ENCODE peak calls at places on chromosomes 1 and 21, in five cellular contexts. J is PC-3, M is right cardiac atrium, B is upper lobe of left lung, G is pancreas. F is an unnamed sample.

GRCh38 chr1:168879906-168880734 is 151.1 kb upstream of the DPT start:
- ATAC-seq in J (peak; percentile 11), M (peak; percentile 86), B (peak; percentile 37), G (peak; percentile 57), F (peak; percentile 89)

GRCh38 chr1:66276229-66276628 is 257.7 kb upstream of the SGIP1 start:
- ATAC-seq in J (no peak), M (no peak), B (no peak), G (peak; percentile 12), F (no peak)

GRCh38 chr1:154469844-154470417 is 32.1 kb upstream of the TDRD10 start:
- ATAC-seq in J (no peak), M (no peak), B (peak; percentile 76), G (peak; percentile 32), F (no peak)

GRCh38 chr1:18154431-18155194 is 47.0 kb downstream of the IGSF21 start:
- ATAC-seq in J (no peak), M (no peak), B (no peak), G (no peak), F (no peak)

GRCh38 chr1:228215663-228216116 is 7.8 kb downstream of the OBSCN start:
- ATAC-seq in J (no peak), M (no peak), B (no peak), G (no peak), F (no peak)

GRCh38 chr1:39214714-39214997 is 10.2 kb downstream of the MACF1 start:
- ATAC-seq in J (no peak), M (peak; percentile 32), B (peak; percentile 48), G (no peak), F (peak; percentile 33)

GRCh38 chr21:26845750-26846035 is 484 bp upstream of the ADAMTS1 start:
- ATAC-seq in J (peak; percentile 2), M (no peak), B (no peak), G (peak; percentile 1), F (peak; percentile 0)

GRCh38 chr1:28965271-28965870 is 51.0 kb downstream of the EPB41 start:
- ATAC-seq in J (no peak), M (no peak), B (no peak), G (no peak), F (no peak)

GRCh38 chr1:175863291-175864050 is 120.1 kb upstream of the TNR start:
- ATAC-seq in J (no peak), M (no peak), B (no peak), G (no peak), F (no peak)

GRCh38 chr1:187921426-187921825 is 1092.7 kb downstream of the PLA2G4A start:
- ATAC-seq in J (no peak), M (no peak), B (no peak), G (no peak), F (no peak)
- H3K27ac ChIP-seq in J (no peak overlapping the region), M (no peak overlapping the region), B (no peak overlapping the region), G (no peak overlapping the region), F (no peak overlapping the region)

GRCh38 chr21:35075546-35075945 is 26.4 kb upstream of the RUNX1 start:
- ATAC-seq in J (no peak), M (no peak), B (no peak), G (peak; percentile 32), F (no peak)

GRCh38 chr21:35071347-35071746 is 22.2 kb upstream of the RUNX1 start:
- ATAC-seq in J (peak; percentile 88), M (no peak), B (no peak), G (no peak), F (no peak)

GRCh38 chr21:35070436-35070835 is 21.3 kb upstream of the RUNX1 start:
- ATAC-seq in J (no peak), M (no peak), B (no peak), G (no peak), F (no peak)

GRCh38 chr21:35072557-35072956 is 23.5 kb upstream of the RUNX1 start:
- ATAC-seq in J (no peak), M (peak; percentile 29), B (no peak), G (no peak), F (no peak)

GRCh38 chr21:35072960-35073359 is 23.9 kb upstream of the RUNX1 start:
- ATAC-seq in J (no peak), M (peak; percentile 79), B (no peak), G (peak; percentile 63), F (peak; percentile 43)
- H3K27ac ChIP-seq in J (no peak overlapping the region), M (no peak overlapping the region), B (no peak overlapping the region), G (no peak overlapping the region), F (no peak overlapping the region)

DNA sequence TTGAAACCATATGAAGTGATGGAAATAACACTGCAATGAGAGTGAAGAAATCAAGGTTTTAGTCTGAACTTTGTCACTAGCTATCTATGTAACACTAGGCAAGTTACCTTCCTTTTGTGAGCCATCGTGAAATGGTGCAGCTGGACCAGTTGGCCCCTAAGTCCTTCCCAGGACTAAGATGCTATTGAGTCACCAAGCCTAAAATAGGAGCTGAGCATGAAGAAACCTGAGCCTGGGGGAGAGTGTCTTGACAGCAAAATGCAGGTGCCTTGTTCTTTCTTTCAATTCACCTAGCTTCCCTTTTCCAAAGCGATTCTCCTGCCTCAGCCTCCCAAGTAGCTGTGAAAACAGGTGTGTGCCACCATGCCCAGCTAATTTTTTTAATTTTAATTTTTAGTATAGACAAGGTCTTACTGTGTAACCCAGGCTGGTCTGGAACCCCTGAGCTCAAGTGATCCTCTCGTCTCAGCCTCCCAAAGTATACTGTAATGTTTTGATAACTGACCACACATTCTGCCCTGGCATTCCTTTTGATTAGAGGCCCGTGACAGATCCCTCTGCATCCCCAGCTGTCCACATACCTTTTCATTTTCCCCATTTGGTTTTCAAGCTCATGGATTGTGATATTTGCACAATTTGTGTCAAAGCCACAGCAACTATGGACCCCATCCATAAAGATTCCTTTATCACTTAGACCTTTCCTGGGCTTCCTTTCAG is 117.0 kb upstream of the ATP1A1 start:
- ATAC-seq in J (no peak), M (no peak), B (no peak), G (no peak), F (no peak)
- H3K27ac ChIP-seq in J (no peak overlapping the region), M (no peak overlapping the region), B (no peak overlapping the region), G (no peak overlapping the region), F (no peak overlapping the region)

GRCh38 chr21:46080171-46081021 is 17.5 kb upstream of the COL6A2 start:
- ATAC-seq in J (no peak), M (peak; percentile 51), B (no peak), G (no peak), F (peak; percentile 23)

GRCh38 chr21:46078984-46079356 is 18.9 kb upstream of the COL6A2 start:
- ATAC-seq in J (no peak), M (peak; percentile 40), B (no peak), G (no peak), F (peak; percentile 37)

GRCh38 chr21:46078322-46078981 is 19.5 kb upstream of the COL6A2 start:
- ATAC-seq in J (no peak), M (peak; percentile 51), B (no peak), G (no peak), F (peak; percentile 28)

GRCh38 chr21:46081022-46081861 is 16.7 kb upstream of the COL6A2 start:
- ATAC-seq in J (peak; percentile 67), M (no peak), B (no peak), G (no peak), F (no peak)

DNA sequence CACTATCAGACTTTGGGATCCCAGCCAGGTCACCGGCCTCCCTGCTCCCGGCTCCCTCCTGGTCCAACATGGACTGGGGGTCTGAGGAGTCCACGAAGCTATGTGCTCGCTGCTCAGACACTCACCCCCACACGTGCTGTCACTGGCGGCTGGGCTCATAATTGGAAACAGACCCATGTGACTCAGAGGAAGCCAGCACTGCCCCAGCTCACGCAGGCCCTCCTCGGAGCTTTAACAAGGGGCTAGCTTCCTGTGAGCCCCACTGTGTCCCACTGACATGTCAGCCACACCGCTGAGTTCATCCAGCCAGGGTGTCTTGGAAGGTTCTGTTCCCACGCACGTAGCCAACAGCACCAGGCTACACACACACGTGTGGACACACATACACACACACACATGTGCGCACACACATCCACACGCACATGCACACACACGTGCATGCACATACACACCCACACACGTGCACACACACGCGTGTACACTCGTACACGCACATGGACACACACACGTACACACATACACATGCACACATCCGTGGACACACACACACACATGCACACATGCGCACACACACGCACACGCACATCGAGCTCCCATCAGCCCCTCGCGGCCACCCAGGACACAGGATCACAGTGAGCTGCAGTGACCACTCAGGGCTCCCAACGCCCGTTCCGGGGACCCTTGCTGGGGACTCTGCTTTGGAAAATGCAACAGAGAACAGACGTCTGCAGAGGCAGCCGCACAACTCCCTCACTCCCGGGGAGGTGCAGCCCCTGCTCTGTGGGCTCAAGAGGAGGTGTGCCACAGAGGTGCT is 18.3 kb upstream of the COL6A2 start:
- ATAC-seq in J (peak; percentile 65), M (peak; percentile 53), B (peak; percentile 17), G (peak; percentile 43), F (peak; percentile 41)
- H3K27ac ChIP-seq in J (peak overlapping the region; percentile 81), M (no peak overlapping the region), B (no peak overlapping the region), G (no peak overlapping the region), F (no peak overlapping the region)

GRCh38 chr1:54273092-54273836 is 73.3 kb downstream of the MRPL37 start:
- ATAC-seq in J (no peak), M (peak; percentile 53), B (peak; percentile 28), G (peak; percentile 64), F (peak; percentile 74)

GRCh38 chr1:54274448-54274847 is 74.5 kb downstream of the MRPL37 start:
- ATAC-seq in J (no peak), M (peak; percentile 14), B (no peak), G (no peak), F (no peak)

GRCh38 chr1:54275349-54275748 is 75.4 kb downstream of the MRPL37 start:
- ATAC-seq in J (peak; percentile 84), M (peak; percentile 76), B (no peak), G (peak; percentile 38), F (peak; percentile 60)

GRCh38 chr1:54273837-54274192 is 73.8 kb downstream of the MRPL37 start:
- ATAC-seq in J (no peak), M (peak; percentile 20), B (peak; percentile 1), G (no peak), F (peak; percentile 54)

DNA sequence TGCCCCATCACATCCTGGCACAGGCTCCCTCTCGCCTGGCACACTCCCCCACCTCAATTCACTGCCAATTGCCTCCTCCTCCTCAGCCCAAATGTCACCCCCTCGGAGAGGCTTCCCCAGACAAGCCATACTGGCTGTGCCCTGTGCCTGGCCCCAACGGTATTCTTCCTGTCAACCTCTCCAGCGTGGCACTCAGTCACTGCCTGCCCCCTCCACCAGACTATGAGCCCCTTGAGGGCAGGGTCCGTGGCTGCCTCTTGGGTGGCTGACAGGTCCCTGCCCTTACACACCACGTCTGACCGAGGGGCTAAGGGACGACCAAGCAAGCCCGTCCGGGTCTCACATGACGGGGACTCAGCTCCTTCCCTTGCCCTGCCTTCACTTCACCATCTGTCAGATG is 74.9 kb downstream of the MRPL37 start:
- ATAC-seq in J (no peak), M (no peak), B (no peak), G (no peak), F (no peak)
- H3K27ac ChIP-seq in J (no peak overlapping the region), M (peak overlapping the region; percentile 81), B (peak overlapping the region; percentile 82), G (peak overlapping the region; percentile 64), F (peak overlapping the region; percentile 95)

GRCh38 chr1:178940022-178940765 is 69.3 kb upstream of the ANGPTL1 start:
- ATAC-seq in J (no peak), M (no peak), B (no peak), G (no peak), F (no peak)
- H3K27ac ChIP-seq in J (no peak overlapping the region), M (peak overlapping the region; percentile 51), B (no peak overlapping the region), G (no peak overlapping the region), F (peak overlapping the region; percentile 94)

GRCh38 chr1:40394456-40395172 is 21.1 kb downstream of the SMAP2 start:
- ATAC-seq in J (no peak), M (no peak), B (peak; percentile 50), G (peak; percentile 19), F (no peak)
- H3K27ac ChIP-seq in J (no peak overlapping the region), M (no peak overlapping the region), B (peak overlapping the region; percentile 92), G (no peak overlapping the region), F (peak overlapping the region; percentile 35)

GRCh38 chr1:9324246-9325096 is 31.8 kb downstream of the SPSB1 start:
- ATAC-seq in J (no peak), M (no peak), B (no peak), G (no peak), F (no peak)
- H3K27ac ChIP-seq in J (no peak overlapping the region), M (no peak overlapping the region), B (no peak overlapping the region), G (no peak overlapping the region), F (no peak overlapping the region)